ENCODE peak calls at places on chromosomes 2 and 18, in four cellular contexts. F is effector CD4-positive, alpha-beta T cell; P is K562; G is activated CD4-positive, alpha-beta T cell treated with anti-CD3 and anti-CD28 coated beads, Interleukin-2, amount 50 U/mL, for 4 hours. V is an unnamed sample.

GRCh38 chr2:134217316-134217715 is 36.6 kb upstream of the MGAT5 start:
- DNase-seq in F (no peak), P (no peak), G (no peak), V (no peak)

GRCh38 chr2:219465659-219466561 is 31.3 kb downstream of the SPEG start:
- DNase-seq in F (no peak), P (no peak), G (no peak), V (no peak)

GRCh38 chr18:50581517-50581916 is 21.6 kb downstream of the MAPK4 start:
- DNase-seq in F (no peak), P (no peak), G (no peak), V (no peak)

GRCh38 chr18:48300463-48300961 is 108.7 kb downstream of the ZBTB7C start:
- DNase-seq in F (no peak), P (peak), G (no peak), V (peak)

GRCh38 chr2:99680946-99681345 is 191.1 kb upstream of the REV1 start:
- DNase-seq in F (no peak), P (no peak), G (no peak), V (no peak)

GRCh38 chr2:109128466-109129355 is at the start of gene SH3RF3:
- DNase-seq in F (no peak), P (no peak), G (no peak), V (peak)

GRCh38 chr2:11103984-11104793 is 51.1 kb upstream of the SLC66A3 start:
- DNase-seq in F (no peak), P (no peak), G (no peak), V (peak)

GRCh38 chr18:57666818-57667497 is 45.3 kb upstream of the NARS1 start:
- DNase-seq in F (no peak), P (peak), G (no peak), V (no peak)

GRCh38 chr2:155377931-155378444 is 679.5 kb downstream of the KCNJ3 start:
- DNase-seq in F (no peak), P (no peak), G (no peak), V (no peak)

GRCh38 chr2:201151127-201152074 is 31.5 kb upstream of the CASP10 start:
- DNase-seq in F (no peak), P (no peak), G (no peak), V (peak)

GRCh38 chr2:43158259-43158880 is 68.0 kb downstream of the ZFP36L2 start:
- DNase-seq in F (no peak), P (no peak), G (peak), V (no peak)

GRCh38 chr2:111117666-111118454 is 2.9 kb upstream of the BCL2L11 start:
- DNase-seq in F (no peak), P (no peak), G (peak), V (peak)

GRCh38 chr18:50928551-50928950 is 39.3 kb upstream of the ELAC1 start:
- DNase-seq in F (no peak), P (peak), G (no peak), V (no peak)

GRCh38 chr2:242035858-242036652 is 166.5 kb downstream of the RTP5 start:
- DNase-seq in F (no peak), P (no peak), G (no peak), V (no peak)

GRCh38 chr2:43950383-43951008 is 45.3 kb downstream of the LRPPRC start:
- DNase-seq in F (peak), P (no peak), G (no peak), V (no peak)

GRCh38 chr18:55763298-55763697 is 175.3 kb upstream of the TCF4 start:
- DNase-seq in F (no peak), P (no peak), G (no peak), V (peak)

GRCh38 chr2:172434821-172435607 is 7.6 kb downstream of the ITGA6 start:
- DNase-seq in F (peak), P (no peak), G (no peak), V (peak)

GRCh38 chr18:10504723-10505122 is 21.1 kb upstream of the NAPG start:
- DNase-seq in F (no peak), P (no peak), G (no peak), V (no peak)

GRCh38 chr2:241567776-241568175 is 9.2 kb downstream of the BOK start:
- DNase-seq in F (no peak), P (no peak), G (no peak), V (no peak)